ENCODE peak calls at places on chromosomes 12 and 14, in ten cellular contexts. M is stimulated activated naive CD8-positive, alpha-beta T cell treated with anti-CD3 and anti-CD28 coated beads, Interleukin-15, amount 100 ng/mL, for 72 hours; P is right cardiac atrium; U is natural killer cell; H is left ventricle myocardium superior; F is left cardiac atrium; O is CD4-positive, alpha-beta T cell; N is naive thymus-derived CD4-positive, alpha-beta T cell; L is activated T-helper 17 cell treated with anti-CD3 and anti-CD28 coated beads, Interleukin-2, amount 50 U/mL, for 72 hours; Y is Right ventricle myocardium superior. B is an unnamed sample.

GRCh38 chr12:110917961-110918360 is 2.4 kb downstream of the MYL2 start:
- ATAC-seq in U (no peak), O (no peak), Y (no peak), H (no peak), F (no peak), N (no peak), P (no peak), L (no peak), M (no peak), B (no peak)

GRCh38 chr14:99624971-99625370 is 20.0 kb upstream of the HHIPL1 start:
- ATAC-seq in F (no peak), U (no peak), O (no peak), N (no peak), H (no peak), Y (no peak), P (no peak), L (no peak), M (no peak), B (peak; percentile 37)

GRCh38 chr14:57136669-57137068 is 132.0 kb downstream of the EXOC5 start:
- ATAC-seq in L (no peak), H (peak; percentile 60), U (no peak), N (no peak), Y (peak; percentile 78), O (no peak), P (peak; percentile 51), M (no peak), F (peak; percentile 58), B (no peak)

GRCh38 chr14:47270715-47271114 is 404.7 kb downstream of the MDGA2 start:
- ATAC-seq in F (no peak), Y (no peak), P (no peak), H (no peak), O (no peak), L (no peak), M (no peak), U (no peak), N (no peak), B (no peak)

GRCh38 chr12:2749580-2749979 is 45.2 kb upstream of the FKBP4 start:
- ATAC-seq in P (no peak), H (no peak), U (no peak), Y (no peak), F (no peak), M (no peak), N (no peak), O (no peak), L (no peak), B (no peak)

GRCh38 chr12:94204647-94205247 is 56.4 kb downstream of the PLXNC1 start:
- ATAC-seq in U (no peak), N (no peak), F (no peak), Y (no peak), O (no peak), P (no peak), M (peak; percentile 47), L (no peak), H (no peak), B (no peak)

GRCh38 chr14:47264842-47265241 is 410.6 kb downstream of the MDGA2 start:
- ATAC-seq in H (no peak), L (no peak), P (no peak), M (no peak), N (no peak), U (no peak), Y (no peak), O (no peak), F (no peak), B (no peak)

GRCh38 chr12:63862187-63863107 is 17.9 kb downstream of the SRGAP1 start:
- ATAC-seq in N (no peak), F (peak; percentile 89), O (no peak), M (no peak), P (peak; percentile 85), U (no peak), Y (peak; percentile 92), H (peak; percentile 78), L (no peak), B (no peak)

GRCh38 chr12:9037431-9037830 is 48.1 kb downstream of the KLRG1 start:
- ATAC-seq in P (no peak), F (no peak), M (peak; percentile 49), L (peak; percentile 68), N (no peak), Y (no peak), H (no peak), U (no peak), O (no peak), B (no peak)

GRCh38 chr12:2858944-2859352 is 2.1 kb upstream of the TEX52 start:
- ATAC-seq in F (no peak), Y (no peak), L (no peak), H (peak; percentile 64), U (no peak), P (peak; percentile 9), N (no peak), M (no peak), O (no peak), B (no peak)

GRCh38 chr12:113683566-113683965 is 211.9 kb upstream of the LHX5 start:
- ATAC-seq in O (no peak), L (no peak), Y (no peak), F (no peak), H (no peak), M (no peak), P (no peak), U (no peak), N (no peak), B (no peak)

GRCh38 chr12:116838395-116838794 is 42.8 kb downstream of the HRK start:
- ATAC-seq in N (no peak), P (no peak), F (no peak), O (no peak), L (no peak), M (no peak), Y (no peak), U (no peak), H (no peak), B (no peak)

GRCh38 chr12:103175625-103176024 is 218.2 kb downstream of the ASCL1 start:
- ATAC-seq in P (no peak), O (no peak), N (no peak), L (no peak), Y (no peak), F (no peak), M (no peak), U (no peak), H (no peak), B (no peak)

GRCh38 chr14:103563089-103563620 is 395 bp downstream of the COA8 start:
- ATAC-seq in M (peak; percentile 29), L (peak; percentile 41), N (peak; percentile 30), Y (peak; percentile 67), F (peak; percentile 65), H (peak; percentile 64), O (peak; percentile 37), U (peak; percentile 29), P (peak; percentile 61), B (peak; percentile 53)

GRCh38 chr12:26642361-26642760 is 190.6 kb downstream of the ITPR2 start:
- ATAC-seq in H (no peak), U (no peak), Y (no peak), M (no peak), F (no peak), O (no peak), N (no peak), P (no peak), L (no peak), B (no peak)

GRCh38 chr12:102963796-102964195 is 6.3 kb downstream of the ASCL1 start:
- ATAC-seq in U (no peak), H (no peak), O (no peak), M (no peak), P (no peak), F (no peak), Y (no peak), N (no peak), L (no peak), B (no peak)

GRCh38 chr14:100330396-100330931 is 7.3 kb downstream of the SLC25A47 start:
- ATAC-seq in O (no peak), M (peak; percentile 15), U (no peak), P (peak; percentile 4), F (no peak), Y (no peak), H (no peak), L (no peak), N (no peak), B (no peak)

GRCh38 chr12:38956337-38956736 is 50.9 kb upstream of the CPNE8 start:
- ATAC-seq in H (no peak), U (no peak), P (no peak), L (no peak), N (no peak), M (no peak), F (no peak), Y (no peak), O (no peak), B (no peak)

GRCh38 chr14:22597771-22598098 is 365 bp upstream of the ABHD4 start:
- ATAC-seq in P (peak; percentile 27), Y (peak; percentile 34), H (peak; percentile 31), O (no peak), U (peak; percentile 16), F (peak; percentile 31), L (peak; percentile 30), N (peak; percentile 26), M (peak; percentile 49), B (peak; percentile 51)

GRCh38 chr14:22837750-22838538 is 1.6 kb downstream of the MMP14 start:
- ATAC-seq in M (peak; percentile 57), P (peak; percentile 62), Y (peak; percentile 51), O (no peak), L (no peak), U (no peak), F (peak; percentile 46), N (no peak), H (peak; percentile 61), B (no peak)

GRCh38 chr12:132700212-132700913 is 10.3 kb upstream of the PGAM5 start:
- ATAC-seq in N (no peak), M (no peak), H (no peak), P (no peak), U (no peak), L (no peak), F (no peak), O (no peak), Y (no peak), B (peak; percentile 81)

GRCh38 chr14:68016243-68016914 is 196.8 kb downstream of the RAD51B start:
- ATAC-seq in U (no peak), L (no peak), O (no peak), M (no peak), P (no peak), F (no peak), Y (no peak), H (no peak), N (no peak), B (no peak)

GRCh38 chr12:110379201-110379600 is 24.3 kb downstream of the ANAPC7 start:
- ATAC-seq in U (no peak), N (no peak), P (no peak), M (no peak), F (no peak), Y (peak; percentile 51), O (no peak), H (no peak), L (no peak), B (no peak)

GRCh38 chr14:58288106-58288792 is 10.1 kb upstream of the ARID4A start:
- ATAC-seq in F (no peak), N (no peak), M (no peak), P (no peak), O (no peak), Y (no peak), U (no peak), H (no peak), L (no peak), B (no peak)

B was measured in stimulated activated memory B cell treated with anti-CD40 and anti-IgM and Interleukin-4, amounts not matched to agents 10 μg/mL and 1 μg/mL and 100 μg/mL, for 72 hours.